ENCODE peak calls at places on chromosomes 3 and 15, in six cellular contexts. O, V, L, B, T and Z are unnamed samples.
A peak's percentile ranks its signal among the peaks of the same experiment; 100 is the strongest.

GRCh38 chr3:242986-243706 is 46.6 kb downstream of the CHL1 start:
- DNase-seq in O (no peak), V (no peak), L (no peak), B (no peak), T (no peak), Z (no peak)

GRCh38 chr3:106963446-106963845 is 413.8 kb upstream of the CCDC54 start:
- DNase-seq in O (no peak), V (no peak), L (no peak), B (no peak), T (no peak), Z (no peak)

GRCh38 chr3:123054422-123054821 is 12.4 kb upstream of the PDIA5 start:
- DNase-seq in O (no peak), V (no peak), L (no peak), B (no peak), T (no peak), Z (no peak)

GRCh38 chr3:45055032-45055410 is 28.9 kb downstream of the CLEC3B start:
- DNase-seq in O (no peak), V (no peak), L (no peak), B (no peak), T (no peak), Z (no peak)

GRCh38 chr15:51170882-51171577 is 76.3 kb upstream of the TNFAIP8L3 start:
- DNase-seq in O (no peak), V (no peak), L (no peak), B (no peak), T (peak; percentile 29), Z (no peak)

GRCh38 chr3:60055765-60056164 is 1005.9 kb upstream of the CFAP20DC start:
- DNase-seq in O (no peak), V (no peak), L (no peak), B (no peak), T (no peak), Z (no peak)

GRCh38 chr3:125435231-125435630 is 60.1 kb upstream of the ZNF148 start:
- DNase-seq in O (no peak), V (no peak), L (no peak), B (no peak), T (no peak), Z (no peak)

GRCh38 chr3:185796431-185797107 is 28.3 kb downstream of the IGF2BP2 start:
- DNase-seq in O (peak; percentile 49), V (no peak), L (no peak), B (peak; percentile 55), T (no peak), Z (no peak)

GRCh38 chr3:11543948-11544387 is 99.7 kb downstream of the VGLL4 start:
- DNase-seq in O (no peak), V (no peak), L (no peak), B (no peak), T (no peak), Z (no peak)

GRCh38 chr3:172357850-172358754 is 90.2 kb downstream of the GHSR start:
- DNase-seq in O (no peak), V (no peak), L (no peak), B (no peak), T (no peak), Z (no peak)

GRCh38 chr3:41975421-41976103 is 13.7 kb upstream of the ULK4 start:
- DNase-seq in O (no peak), V (no peak), L (no peak), B (no peak), T (no peak), Z (no peak)

GRCh38 chr3:12708584-12709192 is 44.8 kb upstream of the RAF1 start:
- DNase-seq in O (peak; percentile 9), V (no peak), L (peak; percentile 35), B (no peak), T (no peak), Z (no peak)

GRCh38 chr3:99808163-99808794 is 9.4 kb upstream of the CMSS1 start:
- DNase-seq in O (peak; percentile 69), V (peak; percentile 36), L (no peak), B (peak; percentile 44), T (no peak), Z (peak; percentile 80)

GRCh38 chr3:44208086-44208485 is 33.6 kb upstream of the TOPAZ1 start:
- DNase-seq in O (no peak), V (no peak), L (no peak), B (no peak), T (no peak), Z (no peak)

GRCh38 chr3:49411550-49411967 is 217 bp downstream of the RHOA start:
- DNase-seq in O (peak; percentile 69), V (peak; percentile 55), L (peak; percentile 41), B (no peak), T (peak; percentile 87), Z (peak; percentile 87)
- TF ChIP-seq POLR2A in O (no peak), V (no peak), L (no peak), B (peak; percentile 4), T (no peak), Z (no peak)

GRCh38 chr3:89946863-89947262 is 839.4 kb downstream of the EPHA3 start:
- DNase-seq in O (no peak), V (no peak), L (no peak), B (no peak), T (no peak), Z (no peak)
- TF ChIP-seq POLR2A in O (no peak), V (no peak), L (no peak), B (no peak), T (no peak), Z (no peak)

GRCh38 chr3:33717866-33718594 is at the start of gene CLASP2:
- DNase-seq in O (peak; percentile 87), V (peak; percentile 90), L (peak; percentile 85), B (peak; percentile 89), T (peak; percentile 96), Z (peak; percentile 90)
- TF ChIP-seq POLR2A in O (peak; percentile 74), V (no peak), L (peak; percentile 77), B (peak; percentile 84), T (peak; percentile 19), Z (peak; percentile 68)

GRCh38 chr15:64808785-64809453 is 16.5 kb downstream of the PIF1 start:
- DNase-seq in O (no peak), V (no peak), L (no peak), B (no peak), T (no peak), Z (no peak)
- TF ChIP-seq POLR2A in O (no peak), V (no peak), L (no peak), B (no peak), T (no peak), Z (no peak)